ENCODE peak calls at places on chromosomes 11 and 22, in six cellular contexts. One of them, this sample, is unnamed.

GRCh38 chr11:114078423-114078822 is 18.9 kb downstream of the ZBTB16 start:
- DNase-seq in mesothelial cell of epicardium: no peak
- DNase-seq in right atrium auricular region: no peak
- DNase-seq in prostate gland: no peak
- DNase-seq in omental fat pad: no peak
- DNase-seq in fibroblast of lung: no peak
- DNase-seq in this sample: no peak

GRCh38 chr22:44304354-44304753 is 8.4 kb downstream of the SHISAL1 start:
- DNase-seq in prostate gland: no peak
- DNase-seq in mesothelial cell of epicardium: no peak
- DNase-seq in fibroblast of lung: no peak
- DNase-seq in omental fat pad: no peak
- DNase-seq in right atrium auricular region: no peak
- DNase-seq in this sample: no peak

GRCh38 chr11:68889948-68890446 is 13.6 kb downstream of the MRPL21 start:
- DNase-seq in prostate gland: no peak
- DNase-seq in mesothelial cell of epicardium: peak; percentile 62
- DNase-seq in right atrium auricular region: peak; percentile 64
- DNase-seq in omental fat pad: no peak
- DNase-seq in fibroblast of lung: peak; percentile 75
- DNase-seq in this sample: peak; percentile 75

GRCh38 chr22:49207008-49207775 is 620.5 kb downstream of the BRD1 start:
- DNase-seq in fibroblast of lung: no peak
- DNase-seq in mesothelial cell of epicardium: peak; percentile 25
- DNase-seq in right atrium auricular region: peak; percentile 46
- DNase-seq in prostate gland: no peak
- DNase-seq in omental fat pad: no peak
- DNase-seq in this sample: peak; percentile 72

GRCh38 chr22:19179472-19180048 is 1.0 kb upstream of the SLC25A1 start:
- DNase-seq in fibroblast of lung: peak; percentile 88
- DNase-seq in omental fat pad: no peak
- DNase-seq in right atrium auricular region: peak; percentile 88
- DNase-seq in mesothelial cell of epicardium: peak; percentile 70
- DNase-seq in prostate gland: peak; percentile 75
- DNase-seq in this sample: peak; percentile 93

GRCh38 chr22:43110927-43111623 is 525 bp downstream of the BIK start:
- DNase-seq in omental fat pad: no peak
- DNase-seq in prostate gland: peak; percentile 57
- DNase-seq in fibroblast of lung: no peak
- DNase-seq in right atrium auricular region: no peak
- DNase-seq in mesothelial cell of epicardium: no peak
- DNase-seq in this sample: no peak

GRCh38 chr11:2750601-2751522 is 51.1 kb upstream of the KCNQ1OT1 start:
- DNase-seq in fibroblast of lung: no peak
- DNase-seq in omental fat pad: no peak
- DNase-seq in right atrium auricular region: no peak
- DNase-seq in prostate gland: peak; percentile 29
- DNase-seq in mesothelial cell of epicardium: peak; percentile 75
- DNase-seq in this sample: peak; percentile 53

GRCh38 chr11:76635991-76636520 is 34.5 kb downstream of the LRRC32 start:
- DNase-seq in omental fat pad: no peak
- DNase-seq in prostate gland: no peak
- DNase-seq in mesothelial cell of epicardium: no peak
- DNase-seq in right atrium auricular region: peak; percentile 54
- DNase-seq in fibroblast of lung: no peak
- DNase-seq in this sample: no peak

GRCh38 chr22:20435436-20436308 is 2.0 kb downstream of the SCARF2 start:
- DNase-seq in fibroblast of lung: no peak
- DNase-seq in prostate gland: no peak
- DNase-seq in mesothelial cell of epicardium: no peak
- DNase-seq in right atrium auricular region: no peak
- DNase-seq in omental fat pad: no peak
- DNase-seq in this sample: peak; percentile 57

GRCh38 chr22:37735054-37735453 is 38.2 kb downstream of the TRIOBP start:
- DNase-seq in omental fat pad: no peak
- DNase-seq in mesothelial cell of epicardium: no peak
- DNase-seq in prostate gland: no peak
- DNase-seq in right atrium auricular region: peak; percentile 76
- DNase-seq in fibroblast of lung: peak; percentile 37
- DNase-seq in this sample: no peak

GRCh38 chr11:117214404-117215110 is 15.4 kb downstream of the TAGLN start:
- DNase-seq in mesothelial cell of epicardium: no peak
- DNase-seq in prostate gland: no peak
- DNase-seq in fibroblast of lung: no peak
- DNase-seq in right atrium auricular region: no peak
- DNase-seq in omental fat pad: no peak
- DNase-seq in this sample: no peak

GRCh38 chr11:19220903-19221682 is 19.3 kb upstream of the CSRP3 start:
- DNase-seq in omental fat pad: no peak
- DNase-seq in mesothelial cell of epicardium: no peak
- DNase-seq in fibroblast of lung: peak; percentile 18
- DNase-seq in prostate gland: no peak
- DNase-seq in right atrium auricular region: no peak
- DNase-seq in this sample: no peak

GRCh38 chr11:69711824-69712801 is 8.3 kb upstream of the FGF19 start:
- DNase-seq in mesothelial cell of epicardium: no peak
- DNase-seq in fibroblast of lung: no peak
- DNase-seq in prostate gland: no peak
- DNase-seq in right atrium auricular region: no peak
- DNase-seq in omental fat pad: no peak
- DNase-seq in this sample: no peak

GRCh38 chr22:24550028-24550901 is 4.7 kb downstream of the GUCD1 start:
- DNase-seq in fibroblast of lung: no peak
- DNase-seq in omental fat pad: no peak
- DNase-seq in mesothelial cell of epicardium: no peak
- DNase-seq in right atrium auricular region: no peak
- DNase-seq in prostate gland: no peak
- DNase-seq in this sample: no peak

GRCh38 chr11:31810779-31811647 is at the start of gene PAX6:
- DNase-seq in omental fat pad: no peak
- DNase-seq in prostate gland: no peak
- DNase-seq in mesothelial cell of epicardium: peak; percentile 61
- DNase-seq in fibroblast of lung: no peak
- DNase-seq in right atrium auricular region: peak; percentile 60
- DNase-seq in this sample: no peak

GRCh38 chr11:44973634-44974401 is 23.1 kb upstream of the TP53I11 start:
- DNase-seq in omental fat pad: no peak
- DNase-seq in mesothelial cell of epicardium: no peak
- DNase-seq in fibroblast of lung: no peak
- DNase-seq in prostate gland: no peak
- DNase-seq in right atrium auricular region: no peak
- DNase-seq in this sample: no peak

DNA sequence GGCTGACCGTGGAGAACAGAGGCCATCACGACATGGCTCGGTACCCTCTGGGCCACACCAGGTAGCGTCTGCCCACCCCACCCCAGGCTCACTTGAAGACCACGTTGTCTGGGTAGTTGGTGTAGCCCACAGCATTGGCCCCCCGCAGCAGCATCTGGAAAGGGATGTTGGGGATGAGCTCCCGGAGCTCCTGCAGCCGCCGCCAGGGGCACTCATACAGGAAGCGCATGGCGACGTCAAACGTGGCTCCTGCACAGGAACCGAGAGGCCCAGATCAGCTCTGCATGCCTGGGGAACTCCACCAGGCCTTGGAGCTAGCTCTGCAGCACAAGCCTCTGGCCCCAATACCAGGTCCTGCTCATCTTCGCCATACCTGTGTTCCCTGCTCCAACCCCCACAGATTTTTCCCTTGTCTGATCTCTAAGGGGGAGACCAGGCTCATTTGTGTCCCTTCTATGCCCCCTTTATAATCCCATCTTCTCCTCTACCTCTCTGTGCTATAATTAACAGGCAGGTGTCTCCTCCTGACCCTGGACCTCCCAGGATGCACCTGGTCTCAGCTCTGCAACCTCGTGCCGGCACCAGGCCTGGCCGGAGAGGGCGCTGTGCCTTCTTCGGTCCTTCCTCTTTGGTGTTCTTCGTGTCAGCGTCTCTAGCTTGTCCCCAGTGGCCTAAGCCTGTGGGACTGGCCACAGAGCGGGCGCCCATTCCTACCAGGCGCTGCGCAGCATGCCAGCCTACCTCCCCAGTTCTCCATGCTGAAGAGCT is 5.0 kb upstream of the LRFN4 start:
- DNase-seq in right atrium auricular region: no peak
- DNase-seq in omental fat pad: no peak
- DNase-seq in prostate gland: no peak
- DNase-seq in mesothelial cell of epicardium: no peak
- DNase-seq in fibroblast of lung: no peak
- DNase-seq in this sample: peak; percentile 82
- TF ChIP-seq CTCF in right atrium auricular region: no peak
- TF ChIP-seq CTCF in omental fat pad: no peak
- TF ChIP-seq CTCF in prostate gland: no peak
- TF ChIP-seq CTCF in mesothelial cell of epicardium: no peak
- TF ChIP-seq CTCF in fibroblast of lung: no peak
- TF ChIP-seq CTCF in this sample: no peak

GRCh38 chr11:130428692-130429681 is 578 bp upstream of the ADAMTS8 start:
- DNase-seq in omental fat pad: no peak
- DNase-seq in fibroblast of lung: peak; percentile 6
- DNase-seq in right atrium auricular region: no peak
- DNase-seq in prostate gland: no peak
- DNase-seq in mesothelial cell of epicardium: no peak
- DNase-seq in this sample: no peak

GRCh38 chr11:130427049-130427388 is 1.4 kb downstream of the ADAMTS8 start:
- DNase-seq in mesothelial cell of epicardium: no peak
- DNase-seq in prostate gland: no peak
- DNase-seq in right atrium auricular region: no peak
- DNase-seq in omental fat pad: no peak
- DNase-seq in fibroblast of lung: no peak
- DNase-seq in this sample: no peak

GRCh38 chr11:130428271-130428670 is at the start of gene ADAMTS8:
- DNase-seq in right atrium auricular region: no peak
- DNase-seq in omental fat pad: no peak
- DNase-seq in prostate gland: no peak
- DNase-seq in fibroblast of lung: no peak
- DNase-seq in mesothelial cell of epicardium: peak; percentile 48
- DNase-seq in this sample: no peak

GRCh38 chr11:130426223-130427048 is 2.0 kb downstream of the ADAMTS8 start:
- DNase-seq in prostate gland: no peak
- DNase-seq in omental fat pad: no peak
- DNase-seq in fibroblast of lung: no peak
- DNase-seq in right atrium auricular region: no peak
- DNase-seq in mesothelial cell of epicardium: no peak
- DNase-seq in this sample: no peak

DNA sequence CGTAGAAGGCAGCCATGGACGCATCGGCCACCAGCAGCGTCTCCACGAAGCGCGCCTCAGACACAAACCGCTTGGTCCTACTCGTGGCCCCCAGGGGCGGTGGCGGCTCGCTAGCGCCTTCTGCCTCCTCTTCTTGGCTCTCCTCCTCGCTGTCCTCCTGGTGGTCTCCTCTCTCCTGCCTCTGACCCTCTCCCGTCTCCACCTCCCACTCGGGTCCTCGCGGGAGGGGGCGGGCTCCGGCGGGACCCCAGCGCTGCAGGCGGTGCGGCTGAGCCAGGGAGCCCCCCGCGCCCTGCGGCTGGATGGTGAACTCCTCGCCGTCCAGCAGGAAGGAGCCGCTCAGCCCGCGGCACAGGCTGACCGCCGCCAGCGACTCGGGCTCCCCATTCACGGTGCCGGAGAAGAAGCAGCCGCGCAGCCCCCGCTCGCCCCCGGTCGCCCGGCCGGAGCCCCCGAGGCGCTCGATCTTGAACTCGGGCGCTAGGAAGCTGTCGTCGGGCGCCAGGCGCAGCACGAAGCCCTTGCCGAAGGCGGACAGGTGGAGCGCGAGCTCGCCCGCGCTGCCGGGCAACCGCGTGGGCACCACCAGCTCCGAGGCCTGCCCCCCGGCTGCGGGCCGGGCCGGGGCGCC is 713 bp downstream of the ADAMTS8 start:
- DNase-seq in mesothelial cell of epicardium: no peak
- DNase-seq in fibroblast of lung: peak; percentile 9
- DNase-seq in prostate gland: no peak
- DNase-seq in omental fat pad: no peak
- DNase-seq in right atrium auricular region: no peak
- DNase-seq in this sample: no peak
- TF ChIP-seq CTCF in mesothelial cell of epicardium: no peak
- TF ChIP-seq CTCF in fibroblast of lung: peak; percentile 14
- TF ChIP-seq CTCF in prostate gland: no peak
- TF ChIP-seq CTCF in omental fat pad: no peak
- TF ChIP-seq CTCF in right atrium auricular region: peak; percentile 51
- TF ChIP-seq CTCF in this sample: peak; percentile 65

GRCh38 chr11:123642435-123642834 is 12.0 kb downstream of the SCN3B start:
- DNase-seq in prostate gland: no peak
- DNase-seq in mesothelial cell of epicardium: no peak
- DNase-seq in omental fat pad: no peak
- DNase-seq in fibroblast of lung: no peak
- DNase-seq in right atrium auricular region: no peak
- DNase-seq in this sample: no peak
- TF ChIP-seq CTCF in prostate gland: no peak
- TF ChIP-seq CTCF in mesothelial cell of epicardium: no peak
- TF ChIP-seq CTCF in omental fat pad: no peak
- TF ChIP-seq CTCF in fibroblast of lung: no peak
- TF ChIP-seq CTCF in right atrium auricular region: no peak
- TF ChIP-seq CTCF in this sample: no peak

GRCh38 chr11:13288375-13289029 is 10.9 kb downstream of the BMAL1 start:
- DNase-seq in right atrium auricular region: no peak
- DNase-seq in mesothelial cell of epicardium: no peak
- DNase-seq in fibroblast of lung: peak; percentile 53
- DNase-seq in omental fat pad: no peak
- DNase-seq in prostate gland: no peak
- DNase-seq in this sample: no peak

GRCh38 chr11:13290221-13290980 is 12.8 kb downstream of the BMAL1 start:
- DNase-seq in mesothelial cell of epicardium: no peak
- DNase-seq in fibroblast of lung: no peak
- DNase-seq in omental fat pad: no peak
- DNase-seq in right atrium auricular region: no peak
- DNase-seq in prostate gland: no peak
- DNase-seq in this sample: no peak

GRCh38 chr11:13287026-13287425 is 9.4 kb downstream of the BMAL1 start:
- DNase-seq in omental fat pad: no peak
- DNase-seq in mesothelial cell of epicardium: no peak
- DNase-seq in right atrium auricular region: no peak
- DNase-seq in fibroblast of lung: no peak
- DNase-seq in prostate gland: no peak
- DNase-seq in this sample: no peak

GRCh38 chr11:13287681-13288080 is 10.1 kb downstream of the BMAL1 start:
- DNase-seq in mesothelial cell of epicardium: no peak
- DNase-seq in right atrium auricular region: no peak
- DNase-seq in fibroblast of lung: no peak
- DNase-seq in prostate gland: no peak
- DNase-seq in omental fat pad: no peak
- DNase-seq in this sample: no peak

GRCh38 chr11:13289081-13289480 is 11.5 kb downstream of the BMAL1 start:
- DNase-seq in mesothelial cell of epicardium: no peak
- DNase-seq in right atrium auricular region: no peak
- DNase-seq in fibroblast of lung: peak; percentile 39
- DNase-seq in omental fat pad: no peak
- DNase-seq in prostate gland: no peak
- DNase-seq in this sample: no peak
- TF ChIP-seq CTCF in mesothelial cell of epicardium: no peak
- TF ChIP-seq CTCF in right atrium auricular region: no peak
- TF ChIP-seq CTCF in fibroblast of lung: no peak
- TF ChIP-seq CTCF in omental fat pad: no peak
- TF ChIP-seq CTCF in prostate gland: no peak
- TF ChIP-seq CTCF in this sample: peak; percentile 52

This sample was measured in chondrocyte.